ENCODE peak calls at places on chromosomes 13 and 19, in six cellular contexts. S, E, Q, C, W and I are unnamed samples.

GRCh38 chr13:106580551-106580950 is 12.6 kb upstream of the ARGLU1 start:
- DNase-seq in S (no peak), C (no peak), E (no peak), W (no peak), Q (no peak), I (no peak)

GRCh38 chr13:75151081-75151643 is 330.8 kb downstream of the TBC1D4 start:
- DNase-seq in W (no peak), E (no peak), C (no peak), Q (no peak), S (no peak), I (no peak)

GRCh38 chr13:39415403-39415802 is 187.6 kb downstream of the LHFPL6 start:
- DNase-seq in C (no peak), W (no peak), E (no peak), Q (peak), S (peak), I (peak)

GRCh38 chr19:39590265-39590664 is 12.1 kb upstream of the LGALS13 start:
- DNase-seq in S (no peak), E (no peak), W (no peak), C (no peak), Q (peak), I (peak)

GRCh38 chr19:42596391-42597071 is 1.8 kb upstream of the CEACAM8 start:
- DNase-seq in E (no peak), Q (peak), C (peak), S (peak), W (no peak), I (peak)

GRCh38 chr13:38421590-38422560 is 72.2 kb downstream of the UFM1 start:
- DNase-seq in S (no peak), W (no peak), Q (no peak), C (no peak), E (no peak), I (no peak)

GRCh38 chr19:1651548-1652394 is 644 bp downstream of the TCF3 start:
- DNase-seq in S (no peak), W (no peak), C (peak), E (no peak), Q (peak), I (peak)

GRCh38 chr13:95644611-95645052 is at the start of gene DZIP1:
- DNase-seq in Q (no peak), W (peak), E (no peak), C (no peak), S (peak), I (peak)

GRCh38 chr19:2323707-2324106 is 4.7 kb downstream of the LSM7 start:
- DNase-seq in C (no peak), E (no peak), W (no peak), S (no peak), Q (no peak), I (no peak)

GRCh38 chr13:19864018-19864338 is 529 bp upstream of the ZMYM5 start:
- DNase-seq in Q (peak), C (peak), W (no peak), E (no peak), S (peak), I (peak)

GRCh38 chr13:85230754-85231153 is 568.5 kb downstream of the SLITRK6 start:
- DNase-seq in E (no peak), Q (no peak), C (no peak), W (no peak), S (no peak), I (no peak)

GRCh38 chr13:85241045-85241444 is 558.2 kb downstream of the SLITRK6 start:
- DNase-seq in S (no peak), Q (no peak), C (no peak), W (no peak), E (no peak), I (peak)

GRCh38 chr13:85236431-85236830 is 562.8 kb downstream of the SLITRK6 start:
- DNase-seq in C (no peak), W (no peak), S (peak), Q (no peak), E (no peak), I (peak)
- TF ChIP-seq MYC in C (no peak), W (no peak), S (no peak), Q (no peak), E (no peak), I (no peak)

GRCh38 chr19:45130888-45131615 is 29.7 kb downstream of the NKPD1 start:
- DNase-seq in S (peak), W (peak), Q (no peak), C (no peak), E (no peak), I (peak)
- TF ChIP-seq MYC in S (no peak), W (no peak), Q (no peak), C (no peak), E (no peak), I (no peak)

GRCh38 chr13:35836476-35836875 is 294.7 kb downstream of the DCLK1 start:
- DNase-seq in C (no peak), S (no peak), E (no peak), W (no peak), Q (no peak), I (no peak)

GRCh38 chr13:35830850-35831450 is 300.2 kb downstream of the DCLK1 start:
- DNase-seq in Q (no peak), E (no peak), S (no peak), C (no peak), W (no peak), I (no peak)

GRCh38 chr13:35833031-35833430 is 298.2 kb downstream of the DCLK1 start:
- DNase-seq in C (no peak), Q (no peak), S (no peak), E (no peak), W (no peak), I (no peak)

GRCh38 chr13:35833571-35834305 is 297.4 kb downstream of the DCLK1 start:
- DNase-seq in C (no peak), E (no peak), W (no peak), S (no peak), Q (no peak), I (no peak)

GRCh38 chr13:35832551-35832950 is 298.6 kb downstream of the DCLK1 start:
- DNase-seq in S (no peak), W (no peak), Q (no peak), E (no peak), C (no peak), I (no peak)
- TF ChIP-seq MYC in S (no peak), W (no peak), Q (no peak), E (no peak), C (no peak), I (no peak)

DNA sequence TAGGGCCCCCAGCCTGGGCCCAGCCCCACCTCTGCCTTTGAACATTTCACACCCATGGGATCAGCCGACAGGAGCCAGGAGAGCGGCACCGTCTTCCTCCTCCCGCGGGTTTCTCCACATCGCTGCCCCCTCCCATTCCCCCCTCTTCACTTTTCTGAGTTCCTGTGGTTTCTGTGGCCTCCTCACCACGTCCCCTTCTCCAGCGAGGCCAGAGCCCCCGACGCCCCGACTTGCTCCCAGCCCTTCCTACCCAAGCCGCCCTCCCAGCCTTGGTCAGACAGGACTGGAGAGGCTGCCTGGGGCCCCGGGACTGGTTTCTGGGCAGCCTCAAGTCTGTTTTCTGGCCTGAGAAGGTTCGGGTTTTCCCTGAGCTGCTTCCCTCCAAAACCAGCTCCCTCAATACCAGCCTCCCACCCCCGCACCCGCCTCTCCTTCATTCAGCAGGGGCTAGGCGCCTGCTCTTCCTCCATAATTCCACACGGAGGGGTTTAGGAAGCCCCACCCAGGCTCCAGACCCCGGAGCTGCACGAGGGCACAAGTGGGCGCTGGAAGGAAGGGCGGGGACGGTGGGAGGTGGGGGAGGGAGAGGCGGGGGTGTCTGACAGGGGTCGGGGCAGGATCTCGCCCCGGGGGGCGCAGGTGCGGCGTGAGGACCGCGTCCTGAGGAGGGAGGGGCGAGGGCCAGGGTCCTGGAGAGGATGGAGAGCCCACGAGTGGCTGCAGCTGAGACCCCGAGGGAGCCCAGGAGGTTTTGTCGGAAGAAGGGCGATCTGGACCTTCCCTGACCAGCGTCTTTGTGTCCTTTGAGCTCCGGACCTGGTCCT is 4.0 kb upstream of the SIGLEC10 start:
- DNase-seq in Q (peak), W (no peak), C (no peak), S (no peak), E (no peak), I (no peak)
- TF ChIP-seq MYC in Q (no peak), W (no peak), C (no peak), S (no peak), E (no peak), I (no peak)

GRCh38 chr19:33399745-33400681 is 26.5 kb downstream of the CEBPG start:
- DNase-seq in E (no peak), Q (no peak), C (no peak), S (no peak), W (no peak), I (no peak)

GRCh38 chr19:33397536-33398360 is 24.2 kb downstream of the CEBPG start:
- DNase-seq in C (peak), E (no peak), S (no peak), W (peak), Q (no peak), I (no peak)

GRCh38 chr19:33398361-33399060 is 25.0 kb downstream of the CEBPG start:
- DNase-seq in E (no peak), Q (no peak), C (no peak), W (no peak), S (no peak), I (no peak)

GRCh38 chr19:33400856-33401682 is 27.6 kb downstream of the CEBPG start:
- DNase-seq in E (no peak), W (peak), C (no peak), Q (no peak), S (no peak), I (no peak)

DNA sequence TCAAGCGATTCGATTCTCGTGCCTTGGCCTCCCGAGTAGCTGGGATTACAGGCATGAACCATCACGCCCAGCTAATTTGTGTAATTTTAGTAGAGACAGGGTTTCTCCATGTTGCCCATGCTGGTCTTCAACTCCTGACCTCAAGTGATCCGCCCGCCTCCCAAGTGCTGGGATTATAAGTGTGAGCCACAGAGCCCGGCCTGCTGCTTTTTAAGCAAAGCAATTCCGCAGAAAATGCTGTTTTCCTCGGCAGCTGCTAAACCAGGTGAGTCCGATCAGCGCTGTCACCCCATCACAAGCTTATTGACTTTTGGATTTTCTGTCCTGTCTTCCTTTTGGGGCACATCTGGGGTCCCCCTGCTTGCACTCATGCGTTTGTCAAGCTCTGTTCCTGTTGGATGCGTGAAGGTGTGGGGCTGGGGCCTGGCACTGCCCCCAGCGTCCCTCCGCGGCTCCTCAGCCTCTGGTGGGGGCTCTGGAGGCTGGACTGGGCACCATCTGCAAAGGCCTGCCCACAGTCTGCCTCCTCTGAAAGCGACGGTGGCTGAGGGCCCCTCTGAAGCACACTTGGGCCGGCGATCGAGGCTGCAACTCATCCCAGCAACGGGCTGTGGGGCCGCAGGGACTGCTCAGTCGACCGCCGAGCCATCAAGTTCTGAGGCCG is 25.7 kb downstream of the CEBPG start:
- DNase-seq in W (no peak), E (no peak), S (no peak), C (no peak), Q (no peak), I (no peak)
- TF ChIP-seq MYC in W (no peak), E (no peak), S (no peak), C (no peak), Q (no peak), I (no peak)